ENCODE peak calls at places on chromosome 14, in four cellular contexts. Y, K, A and R are unnamed samples.

GRCh38 chr14:39977198-39977597 is 545.0 kb upstream of the FBXO33 start:
- DNase-seq in Y (no peak), K (no peak), A (no peak), R (no peak)

GRCh38 chr14:25239170-25239569 is 189.2 kb upstream of the STXBP6 start:
- DNase-seq in Y (no peak), K (no peak), A (no peak), R (no peak)

GRCh38 chr14:73694083-73694482 is 20.1 kb downstream of the PNMA1 start:
- DNase-seq in Y (no peak), K (no peak), A (no peak), R (no peak)

GRCh38 chr14:97359391-97359790 is 562.2 kb downstream of the VRK1 start:
- DNase-seq in Y (no peak), K (no peak), A (no peak), R (no peak)

GRCh38 chr14:56004807-56005579 is 113.2 kb upstream of the PELI2 start:
- DNase-seq in Y (peak), K (peak), A (peak), R (peak)

GRCh38 chr14:94175403-94176146 is 1.5 kb downstream of the PPP4R4 start:
- DNase-seq in Y (no peak), K (no peak), A (no peak), R (no peak)

GRCh38 chr14:89827260-89827659 is 127.3 kb downstream of the EFCAB11 start:
- DNase-seq in Y (no peak), K (no peak), A (no peak), R (no peak)

GRCh38 chr14:91953170-91953985 is 5.9 kb upstream of the FBLN5 start:
- DNase-seq in Y (no peak), K (no peak), A (peak), R (no peak)

GRCh38 chr14:80850197-80850814 is 91.2 kb downstream of the CEP128 start:
- DNase-seq in Y (peak), K (peak), A (peak), R (peak)

GRCh38 chr14:72609205-72609916 is 284.5 kb downstream of the DPF3 start:
- DNase-seq in Y (no peak), K (no peak), A (no peak), R (no peak)

GRCh38 chr14:58752782-58753181 is 115.0 kb downstream of the DACT1 start:
- DNase-seq in Y (no peak), K (no peak), A (peak), R (no peak)

GRCh38 chr14:81303258-81303935 is 82.6 kb upstream of the GTF2A1 start:
- DNase-seq in Y (peak), K (no peak), A (no peak), R (no peak)

GRCh38 chr14:57671021-57671420 is 177.4 kb upstream of the CCDC198 start:
- DNase-seq in Y (no peak), K (no peak), A (no peak), R (no peak)

GRCh38 chr14:101173698-101174521 is 270.4 kb upstream of the RTL1 start:
- DNase-seq in Y (no peak), K (no peak), A (no peak), R (no peak)

GRCh38 chr14:69943084-69943797 is 64.0 kb downstream of the SMOC1 start:
- DNase-seq in Y (no peak), K (no peak), A (no peak), R (no peak)

GRCh38 chr14:75088153-75088552 is 18.7 kb downstream of the ZC2HC1C start:
- DNase-seq in Y (no peak), K (no peak), A (no peak), R (no peak)

GRCh38 chr14:77100961-77101360 is 2.9 kb downstream of the CIPC start:
- DNase-seq in Y (peak), K (no peak), A (no peak), R (no peak)

GRCh38 chr14:60315181-60315580 is 66.2 kb downstream of the PPM1A start:
- DNase-seq in Y (no peak), K (no peak), A (no peak), R (no peak)

GRCh38 chr14:63996575-63997220 is 143.9 kb downstream of the SYNE2 start:
- DNase-seq in Y (no peak), K (peak), A (no peak), R (peak)

GRCh38 chr14:89621009-89621421 is 204.0 kb upstream of the FOXN3 start:
- DNase-seq in Y (peak), K (no peak), A (no peak), R (no peak)

GRCh38 chr14:71414631-71415403 is 507.6 kb downstream of the PCNX1 start:
- DNase-seq in Y (no peak), K (no peak), A (peak), R (peak)

GRCh38 chr14:88323520-88324199 is 591 bp upstream of the KCNK10 start:
- DNase-seq in Y (peak), K (peak), A (no peak), R (no peak)

GRCh38 chr14:39055786-39056474 is 47.1 kb downstream of the SEC23A start:
- DNase-seq in Y (peak), K (no peak), A (peak), R (no peak)

GRCh38 chr14:38105106-38105702 is 102.5 kb upstream of the SSTR1 start:
- DNase-seq in Y (no peak), K (no peak), A (no peak), R (no peak)

GRCh38 chr14:26738571-26738970 is 140.7 kb upstream of the NOVA1 start:
- DNase-seq in Y (no peak), K (no peak), A (peak), R (no peak)

DNA sequence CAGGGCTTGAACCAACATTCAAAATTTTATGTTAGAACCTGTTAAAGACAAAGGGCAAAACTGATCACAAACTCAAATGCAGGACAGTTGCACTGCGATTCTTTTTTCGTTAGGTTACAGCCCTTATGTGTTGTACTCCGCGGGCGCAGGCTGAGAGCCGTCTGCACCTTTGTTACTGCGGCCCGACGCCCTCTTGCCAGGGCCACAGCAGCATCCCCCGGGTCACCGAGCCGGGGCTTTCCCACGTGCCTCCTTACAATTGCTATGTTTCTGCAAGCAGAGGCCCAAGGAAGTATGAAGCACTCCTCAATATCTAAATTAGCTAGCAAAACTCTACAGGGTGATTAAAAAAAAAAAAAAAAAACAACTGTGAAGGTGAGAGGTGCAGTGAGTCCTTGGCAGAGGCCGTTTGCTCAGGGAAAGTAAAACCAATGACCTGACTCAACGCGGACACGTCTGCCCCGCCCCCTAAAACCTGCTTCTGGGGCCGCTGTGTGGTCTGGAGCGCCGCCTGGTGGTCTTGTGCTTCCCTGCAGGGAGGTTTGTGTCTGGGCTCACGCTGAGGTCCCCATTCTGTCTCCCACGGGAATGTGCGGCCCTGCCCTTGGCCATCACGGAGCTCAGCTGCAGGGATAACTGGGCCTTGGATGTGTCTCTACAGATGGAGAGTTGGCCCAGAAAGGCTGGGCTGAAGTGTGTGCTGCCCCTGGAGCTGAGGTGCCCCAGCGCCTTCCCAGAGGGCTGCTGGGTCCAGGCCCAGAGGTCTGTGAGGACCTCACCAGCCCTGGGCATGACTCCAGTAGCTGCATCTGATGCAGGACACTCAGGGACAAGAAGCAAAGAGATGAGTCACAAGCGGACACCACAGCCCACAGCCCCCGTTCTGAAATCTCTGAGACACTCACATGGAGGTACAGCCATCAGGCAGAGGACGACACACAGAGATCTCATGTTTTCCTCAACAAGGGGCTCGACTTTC is 418.5 kb downstream of the TMEM121 start:
- DNase-seq in Y (no peak), K (no peak), A (no peak), R (no peak)
- TF ChIP-seq CTCF in Y (no peak), K (no peak), A (no peak), R (no peak)

GRCh38 chr14:54785778-54786160 is 116.9 kb downstream of the GCH1 start:
- DNase-seq in Y (no peak), K (no peak), A (no peak), R (no peak)

GRCh38 chr14:54785111-54785777 is 117.4 kb downstream of the GCH1 start:
- DNase-seq in Y (peak), K (no peak), A (no peak), R (no peak)

GRCh38 chr14:54786191-54786755 is 116.4 kb downstream of the GCH1 start:
- DNase-seq in Y (no peak), K (no peak), A (no peak), R (no peak)

GRCh38 chr14:54787263-54787662 is 115.4 kb downstream of the GCH1 start:
- DNase-seq in Y (no peak), K (no peak), A (no peak), R (no peak)

DNA sequence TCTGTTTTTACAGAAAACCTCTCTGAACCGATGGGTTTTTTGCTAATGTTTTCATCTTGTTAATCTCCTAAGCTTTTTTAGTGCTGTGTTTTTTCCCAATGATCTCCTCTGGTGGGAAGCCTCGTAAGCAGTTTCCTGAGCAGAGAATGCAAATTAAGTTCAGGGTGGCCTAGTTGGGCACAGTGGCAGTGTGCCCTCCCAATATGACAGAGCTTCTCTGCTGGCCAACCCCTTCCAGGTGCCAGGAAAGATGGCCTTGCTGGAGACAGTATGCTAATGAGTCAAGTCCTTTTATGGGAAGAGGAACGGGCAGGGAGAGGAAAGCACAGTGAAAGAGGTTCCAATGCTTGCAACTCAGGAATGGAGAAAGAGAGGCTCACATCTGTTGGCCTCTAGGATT is 115.8 kb downstream of the GCH1 start:
- DNase-seq in Y (no peak), K (no peak), A (no peak), R (no peak)
- H3K4me3 ChIP-seq in Y (no peak), K (no peak), A (no peak), R (no peak)

DNA sequence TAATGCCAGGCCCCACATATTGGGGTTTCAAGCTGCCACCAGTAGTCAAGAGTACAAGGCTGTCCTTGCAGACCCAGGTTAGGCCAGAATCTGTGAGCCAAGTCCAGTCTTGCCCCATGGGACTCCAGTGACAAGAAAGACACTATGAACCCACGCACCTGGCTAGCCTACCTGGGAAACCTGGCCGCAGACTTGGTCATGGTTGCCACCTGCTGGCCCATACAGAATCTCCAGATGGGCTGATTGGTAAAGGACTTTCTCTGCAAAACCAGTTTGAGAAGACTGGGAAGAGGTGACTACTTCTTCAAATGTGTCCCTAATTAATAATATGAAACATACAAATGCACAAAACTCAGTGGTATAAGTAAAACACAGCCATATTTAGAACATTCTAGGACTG is 398.4 kb upstream of the FLRT2 start:
- DNase-seq in Y (peak), K (no peak), A (no peak), R (no peak)
- TF ChIP-seq CTCF in Y (peak), K (no peak), A (no peak), R (no peak)

GRCh38 chr14:67941456-67942018 is 122.0 kb downstream of the RAD51B start:
- DNase-seq in Y (no peak), K (peak), A (peak), R (no peak)

GRCh38 chr14:67940894-67941455 is 121.4 kb downstream of the RAD51B start:
- DNase-seq in Y (no peak), K (peak), A (peak), R (peak)

GRCh38 chr14:67940476-67940875 is 120.9 kb downstream of the RAD51B start:
- DNase-seq in Y (no peak), K (peak), A (peak), R (no peak)

GRCh38 chr14:67943947-67944346 is 124.4 kb downstream of the RAD51B start:
- DNase-seq in Y (peak), K (peak), A (peak), R (no peak)

GRCh38 chr14:67942311-67942710 is 122.7 kb downstream of the RAD51B start:
- DNase-seq in Y (no peak), K (peak), A (peak), R (no peak)
- H3K4me3 ChIP-seq in Y (no peak), K (no peak), A (no peak), R (no peak)

DNA sequence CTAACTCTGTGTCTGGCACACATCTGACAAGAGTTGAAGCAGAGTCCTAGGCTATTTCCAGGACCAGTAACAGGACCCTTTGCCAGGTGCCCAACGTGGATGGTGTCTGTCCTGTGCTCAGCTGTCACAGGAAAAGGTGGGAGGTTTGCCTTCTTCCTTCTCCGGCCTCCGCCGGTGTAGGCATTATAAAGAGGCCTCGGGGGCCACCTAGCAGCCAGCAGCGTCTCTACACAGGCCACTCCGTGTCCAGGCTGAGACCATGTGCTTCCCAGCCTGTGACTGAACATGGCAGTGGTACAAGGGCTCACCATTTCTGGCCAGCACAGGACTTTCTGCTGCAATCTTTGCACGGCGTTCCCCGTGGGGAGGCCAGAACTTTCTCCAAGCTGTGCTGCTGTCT is 60.7 kb upstream of the GPATCH2L start:
- DNase-seq in Y (no peak), K (peak), A (no peak), R (no peak)
- TF ChIP-seq CTCF in Y (no peak), K (peak), A (peak), R (peak)

DNA sequence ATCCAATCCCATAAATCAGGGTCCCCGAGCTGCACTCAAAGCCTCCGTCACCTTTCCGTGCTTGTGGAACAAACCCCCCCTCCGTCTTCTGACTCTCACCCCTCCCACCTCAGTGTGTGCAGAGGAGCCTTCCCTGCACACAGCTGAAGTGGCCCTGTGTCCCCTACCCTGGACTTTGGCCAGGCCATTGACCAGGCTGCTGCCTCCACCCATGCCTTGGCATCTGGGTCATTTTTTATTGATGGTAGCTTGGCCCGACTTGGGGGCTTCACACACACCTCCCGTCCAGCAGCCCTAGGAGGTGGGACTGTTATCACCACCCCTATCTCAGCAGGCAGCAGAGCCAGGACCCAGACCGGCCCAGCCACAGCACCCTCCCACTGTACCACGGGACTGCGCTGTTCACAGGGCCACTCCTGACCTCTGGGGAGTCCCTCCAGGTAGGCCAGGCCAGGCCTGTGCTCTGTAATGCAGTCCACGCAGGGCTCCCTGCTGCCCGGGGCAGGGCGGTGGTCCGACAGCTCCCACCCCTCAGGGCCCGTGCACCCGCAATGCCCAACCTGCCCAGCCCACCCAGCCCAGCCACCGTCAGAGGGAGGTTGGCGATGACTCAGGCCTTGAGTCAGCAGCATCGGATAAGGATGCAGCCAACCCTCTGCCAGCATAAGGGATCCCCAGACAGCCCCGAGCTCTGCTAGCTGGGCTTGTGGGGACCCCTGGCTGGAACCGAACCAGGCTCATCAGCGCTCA is 9.2 kb upstream of the INF2 start:
- DNase-seq in Y (no peak), K (peak), A (peak), R (no peak)
- H3K4me3 ChIP-seq in Y (no peak), K (peak), A (no peak), R (no peak)

DNA sequence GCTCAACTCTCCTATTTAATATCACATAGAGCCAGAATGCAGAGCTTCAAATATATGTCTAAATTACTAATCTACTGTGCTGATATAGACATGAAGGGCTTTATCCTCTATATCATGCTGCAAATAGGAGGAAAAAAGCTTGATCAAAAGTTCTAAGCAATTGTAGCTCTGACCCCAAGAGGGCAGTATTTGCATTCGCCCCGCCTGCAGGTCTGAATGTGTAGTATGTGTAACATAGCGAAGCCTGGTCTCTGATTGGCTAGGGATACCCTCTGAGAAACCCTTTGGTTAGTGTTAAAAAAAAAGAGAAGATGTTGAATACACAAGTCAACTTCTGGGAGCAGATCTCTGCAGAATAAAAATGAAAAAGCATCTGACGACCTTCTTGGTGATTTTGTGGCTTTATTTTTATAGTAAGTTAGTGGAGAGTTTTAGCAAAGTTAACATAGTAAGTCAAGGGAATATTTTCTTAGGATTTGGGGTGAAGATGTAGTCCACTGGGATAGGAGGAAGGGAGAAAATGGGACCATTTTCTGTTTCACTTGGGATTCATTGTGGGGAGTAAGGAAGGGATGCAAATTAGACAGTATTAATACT is 151.6 kb upstream of the OR4E1 start:
- DNase-seq in Y (peak), K (no peak), A (no peak), R (no peak)
- TF ChIP-seq CTCF in Y (peak), K (no peak), A (peak), R (peak)

DNA sequence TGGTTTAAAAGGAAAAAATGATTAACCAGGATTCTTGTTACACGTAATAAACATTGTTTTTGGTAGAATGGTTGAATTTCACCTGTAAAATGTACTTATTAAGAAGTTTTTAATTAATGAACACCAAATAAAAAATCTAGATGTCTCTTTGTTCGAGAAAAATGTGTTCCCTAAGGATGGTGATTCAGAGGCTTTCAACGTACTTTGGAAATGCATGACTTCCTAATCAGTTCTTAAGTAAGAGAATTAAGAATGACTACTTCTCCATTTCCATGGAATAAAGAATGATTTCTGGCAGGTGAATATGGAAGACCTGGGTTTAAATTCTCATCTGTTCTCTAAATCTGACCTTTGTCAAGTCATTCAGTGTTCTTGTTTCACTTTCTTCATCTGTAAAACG is 428.6 kb downstream of the KCNH5 start:
- DNase-seq in Y (no peak), K (no peak), A (no peak), R (no peak)
- H3K4me3 ChIP-seq in Y (no peak), K (no peak), A (no peak), R (no peak)

DNA sequence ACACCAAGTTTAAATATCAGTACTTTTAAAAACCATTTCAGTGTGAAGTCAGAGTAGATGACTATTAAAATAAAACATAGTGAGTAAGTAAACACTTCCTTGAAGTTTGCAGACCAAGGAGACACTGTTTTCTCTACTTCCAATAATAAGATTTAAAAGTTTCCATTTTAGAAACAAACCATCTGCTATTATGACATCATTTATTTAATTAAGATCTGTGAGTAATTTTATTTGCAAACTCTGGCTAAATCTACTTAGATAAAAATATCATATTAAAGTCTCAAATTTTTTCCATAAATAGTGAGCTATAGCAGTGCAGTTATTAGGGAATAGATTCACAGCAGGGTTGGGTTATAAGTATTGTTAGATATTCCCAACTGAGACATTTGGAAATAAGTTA is 1267.0 kb upstream of the FLRT2 start:
- DNase-seq in Y (no peak), K (no peak), A (peak), R (no peak)
- TF ChIP-seq CTCF in Y (no peak), K (no peak), A (no peak), R (no peak)

GRCh38 chr14:93171366-93171765 is 13.3 kb downstream of the MOAP1 start:
- DNase-seq in Y (no peak), K (no peak), A (no peak), R (no peak)
- H3K4me3 ChIP-seq in Y (no peak), K (no peak), A (no peak), R (no peak)